ENCODE peak calls at places on chromosomes 12 and 14, in six cellular contexts. P is CD8-positive, alpha-beta T cell; B is right lobe of liver; M is fibroblast of mammary gland; Q is adipocyte; T is skeletal muscle cell. U is an unnamed sample.

GRCh38 chr14:61252354-61253063 is 28.6 kb downstream of the TMEM30B start:
- DNase-seq in P (peak; percentile 32), B (peak; percentile 47), M (peak; percentile 97), Q (peak; percentile 98), T (peak; percentile 94), U (peak; percentile 97)

GRCh38 chr12:74483057-74483456 is 54.6 kb upstream of the ATXN7L3B start:
- DNase-seq in P (no peak), B (no peak), M (no peak), Q (no peak), T (no peak), U (no peak)

GRCh38 chr12:122882908-122883563 is 12.9 kb downstream of the VPS37B start:
- DNase-seq in P (no peak), B (no peak), M (no peak), Q (no peak), T (no peak), U (no peak)

GRCh38 chr12:62435337-62436163 is 31.1 kb upstream of the MON2 start:
- DNase-seq in P (no peak), B (peak; percentile 56), M (peak; percentile 60), Q (peak; percentile 75), T (peak; percentile 14), U (peak; percentile 81)

GRCh38 chr14:36553650-36554260 is 28.7 kb downstream of the NKX2-8 start:
- DNase-seq in P (no peak), B (no peak), M (peak; percentile 54), Q (peak; percentile 84), T (peak; percentile 10), U (peak; percentile 73)

GRCh38 chr12:130166306-130166705 is 4.0 kb downstream of the FZD10 start:
- DNase-seq in P (no peak), B (no peak), M (no peak), Q (no peak), T (no peak), U (no peak)

GRCh38 chr12:132633398-132633797 is 14.8 kb downstream of the P2RX2 start:
- DNase-seq in P (no peak), B (no peak), M (no peak), Q (no peak), T (no peak), U (no peak)

GRCh38 chr12:104691661-104692334 is 235.1 kb downstream of the CHST11 start:
- DNase-seq in P (no peak), B (no peak), M (no peak), Q (no peak), T (no peak), U (no peak)

GRCh38 chr12:125683748-125684381 is 618.6 kb downstream of the AACS start:
- DNase-seq in P (no peak), B (peak; percentile 82), M (no peak), Q (no peak), T (no peak), U (no peak)

GRCh38 chr12:108611884-108612415 is 14.1 kb upstream of the TMEM119 start:
- DNase-seq in P (peak; percentile 47), B (no peak), M (peak; percentile 99), Q (peak; percentile 60), T (peak; percentile 93), U (peak; percentile 94)

GRCh38 chr14:64191756-64192155 is 102.4 kb downstream of the ESR2 start:
- DNase-seq in P (no peak), B (no peak), M (peak; percentile 92), Q (peak; percentile 33), T (peak; percentile 67), U (peak; percentile 77)

GRCh38 chr12:110538869-110539622 is 36.9 kb downstream of the RAD9B start:
- DNase-seq in P (no peak), B (no peak), M (no peak), Q (no peak), T (no peak), U (no peak)

GRCh38 chr12:52061470-52062166 is 8.2 kb upstream of the ATG101 start:
- DNase-seq in P (no peak), B (no peak), M (no peak), Q (no peak), T (no peak), U (no peak)

GRCh38 chr12:130983328-130984017 is 29.8 kb downstream of the ADGRD1 start:
- DNase-seq in P (no peak), B (no peak), M (no peak), Q (no peak), T (no peak), U (peak; percentile 10)

GRCh38 chr12:53227341-53227740 is 4.7 kb downstream of the RARG start:
- DNase-seq in P (no peak), B (no peak), M (no peak), Q (no peak), T (no peak), U (no peak)

GRCh38 chr12:32566663-32567634 is 112.2 kb upstream of the DNM1L start:
- DNase-seq in P (no peak), B (no peak), M (no peak), Q (no peak), T (no peak), U (peak; percentile 13)

GRCh38 chr12:128339669-128340068 is 72.7 kb downstream of the TMEM132C start:
- DNase-seq in P (no peak), B (no peak), M (no peak), Q (no peak), T (no peak), U (no peak)

GRCh38 chr14:29652586-29652985 is 275.1 kb downstream of the PRKD1 start:
- DNase-seq in P (no peak), B (no peak), M (no peak), Q (peak; percentile 22), T (no peak), U (no peak)

GRCh38 chr14:86333506-86333905 is 803.6 kb downstream of the FLRT2 start:
- DNase-seq in P (no peak), B (no peak), M (no peak), Q (peak; percentile 85), T (no peak), U (no peak)

GRCh38 chr12:49231881-49232650 is 32.8 kb upstream of the TUBA1C start:
- DNase-seq in P (no peak), B (no peak), M (peak; percentile 9), Q (no peak), T (no peak), U (no peak)
- H3K4me3 ChIP-seq in P (no peak overlapping the region), B (no peak overlapping the region), M (no peak overlapping the region), Q (no peak overlapping the region), T (no peak overlapping the region), U (no peak overlapping the region)

GRCh38 chr14:93937519-93937918 is 10.4 kb downstream of the FAM181A start:
- DNase-seq in P (no peak), B (no peak), M (no peak), Q (no peak), T (no peak), U (no peak)

GRCh38 chr14:93941293-93941910 is 14.3 kb downstream of the FAM181A start:
- DNase-seq in P (no peak), B (no peak), M (peak; percentile 21), Q (peak; percentile 82), T (peak; percentile 36), U (no peak)

GRCh38 chr14:93940437-93940836 is 13.3 kb downstream of the FAM181A start:
- DNase-seq in P (no peak), B (no peak), M (no peak), Q (no peak), T (no peak), U (no peak)

GRCh38 chr14:93938766-93939303 is 11.7 kb downstream of the FAM181A start:
- DNase-seq in P (no peak), B (no peak), M (no peak), Q (no peak), T (no peak), U (no peak)

DNA sequence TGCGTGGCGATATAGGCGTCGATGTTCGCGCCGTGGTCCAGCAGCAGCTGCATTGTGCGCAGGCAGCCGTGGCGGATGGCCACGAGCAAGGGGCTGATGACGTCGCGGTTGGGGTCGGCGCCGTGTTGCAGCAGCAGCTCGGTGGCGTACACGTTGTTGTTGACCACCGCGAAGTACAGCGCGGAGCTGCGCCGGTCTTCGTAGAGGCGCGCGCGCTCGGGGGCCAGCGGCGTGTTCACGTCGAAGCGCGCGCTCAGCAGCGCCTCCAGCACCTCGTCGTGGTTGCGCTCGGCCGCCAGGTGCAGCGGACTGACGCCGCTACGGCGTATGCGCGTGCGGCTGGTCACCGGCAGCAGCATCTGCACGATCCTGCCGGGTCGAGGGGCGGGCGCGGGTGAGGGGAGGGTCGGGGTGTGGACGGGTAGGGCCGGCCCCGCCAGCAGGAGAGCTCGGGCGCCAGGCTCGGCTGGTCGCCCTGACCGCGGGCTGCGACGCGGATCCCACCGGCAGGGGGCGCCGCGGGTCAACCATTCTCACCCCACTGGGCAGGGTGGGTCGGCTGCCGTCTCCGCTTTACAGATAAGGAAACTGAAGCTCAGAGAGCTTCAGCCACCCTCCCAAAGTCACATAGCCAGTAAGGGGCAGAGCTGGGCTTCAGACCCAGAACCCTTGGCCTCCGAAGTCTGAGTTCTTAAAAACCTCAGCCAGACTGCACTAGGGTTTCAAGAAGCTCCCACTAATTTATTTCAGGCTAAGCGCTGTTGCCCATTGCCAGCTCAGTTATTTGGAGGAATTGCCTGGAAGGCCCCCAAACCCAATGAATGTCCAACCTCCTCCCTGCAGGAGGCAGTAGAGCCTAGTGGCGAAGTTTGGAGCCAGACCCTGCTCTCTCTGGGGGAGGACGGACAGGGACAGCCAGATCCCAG is 12.4 kb downstream of the FAM181A start:
- DNase-seq in P (peak; percentile 90), B (peak; percentile 85), M (peak; percentile 62), Q (peak; percentile 85), T (no peak), U (peak; percentile 76)
- H3K4me3 ChIP-seq in P (peak overlapping the region; percentile 33), B (peak overlapping the region; percentile 27), M (no peak overlapping the region), Q (peak overlapping the region; percentile 54), T (peak overlapping the region; percentile 15), U (peak overlapping the region; percentile 33)

DNA sequence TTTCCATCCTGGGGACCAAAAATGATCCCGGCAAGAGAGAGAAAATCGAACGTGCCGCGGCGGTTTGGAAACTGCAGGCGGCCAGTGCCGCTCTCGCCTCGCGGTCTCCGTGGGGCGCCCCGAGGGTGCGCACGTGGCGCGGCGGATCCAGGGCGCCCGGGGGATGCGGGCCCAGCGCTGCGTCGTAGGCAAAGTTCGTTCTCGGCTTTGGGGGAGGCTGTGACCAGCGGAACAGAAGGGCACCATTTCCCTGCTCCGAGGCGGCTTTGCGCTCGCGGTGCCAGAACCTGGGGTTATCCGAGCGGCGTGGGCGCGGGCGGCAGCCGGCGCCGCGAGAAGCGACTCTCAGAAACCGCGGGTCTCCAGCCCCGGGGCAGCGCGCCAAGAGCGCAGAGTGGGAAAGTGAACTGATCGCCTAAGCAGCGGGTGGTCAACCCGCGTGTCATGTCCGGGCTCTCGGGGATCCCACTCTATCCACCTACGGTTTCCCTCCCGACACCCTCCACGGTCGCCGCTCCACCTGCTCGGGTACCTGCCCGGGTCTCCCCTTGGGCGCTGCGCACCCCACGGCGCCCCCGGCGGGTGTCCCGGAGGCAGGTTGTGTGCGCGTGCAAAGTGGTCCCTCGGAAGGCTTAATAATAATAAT is 1.1 kb downstream of the ESRRB start:
- DNase-seq in P (no peak), B (no peak), M (no peak), Q (peak; percentile 7), T (no peak), U (no peak)
- H3K4me3 ChIP-seq in P (no peak overlapping the region), B (peak overlapping the region; percentile 32), M (no peak overlapping the region), Q (peak overlapping the region; percentile 52), T (no peak overlapping the region), U (no peak overlapping the region)

GRCh38 chr14:99274346-99275221 is 2.6 kb upstream of the BCL11B start:
- DNase-seq in P (no peak), B (peak; percentile 62), M (peak; percentile 51), Q (peak; percentile 73), T (peak; percentile 55), U (peak; percentile 68)

GRCh38 chr14:99277534-99277933 is 5.5 kb upstream of the BCL11B start:
- DNase-seq in P (no peak), B (no peak), M (no peak), Q (no peak), T (no peak), U (peak; percentile 22)

GRCh38 chr14:99275222-99275584 is 3.2 kb upstream of the BCL11B start:
- DNase-seq in P (no peak), B (no peak), M (no peak), Q (no peak), T (no peak), U (no peak)

GRCh38 chr14:99278836-99279235 is 6.8 kb upstream of the BCL11B start:
- DNase-seq in P (no peak), B (no peak), M (no peak), Q (no peak), T (no peak), U (no peak)

GRCh38 chr14:99276482-99276881 is 4.5 kb upstream of the BCL11B start:
- DNase-seq in P (no peak), B (no peak), M (no peak), Q (no peak), T (no peak), U (no peak)
- H3K4me3 ChIP-seq in P (no peak overlapping the region), B (no peak overlapping the region), M (no peak overlapping the region), Q (no peak overlapping the region), T (no peak overlapping the region), U (no peak overlapping the region)

U was measured in GM23248.